ENCODE peak calls at places on chromosomes 16 and 17, in nine cellular contexts. U is ascending aorta, Q is GM23248, F is HCT116, V is fibroblast of lung, T is adipocyte, W is ovary, L is neural progenitor cell, B is neuronal stem cell. X is an unnamed sample.

GRCh38 chr17:10070690-10071089 is 127.7 kb downstream of the GAS7 start:
- DNase-seq in V (no peak), W (no peak), B (no peak), U (no peak), Q (no peak), L (no peak), F (no peak), T (no peak), X (no peak)

GRCh38 chr17:8103549-8103948 is 14.8 kb downstream of the ALOXE3 start:
- DNase-seq in L (no peak), B (no peak), W (no peak), Q (peak; percentile 52), V (no peak), T (no peak), U (no peak), F (no peak), X (no peak)

GRCh38 chr16:66741131-66741900 is 10.1 kb downstream of the DYNC1LI2 start:
- DNase-seq in F (peak; percentile 48), V (peak; percentile 93), T (peak; percentile 96), Q (peak; percentile 94), U (peak; percentile 75), B (no peak), L (no peak), W (peak; percentile 84), X (no peak)

GRCh38 chr16:67192781-67193260 is 866 bp downstream of the E2F4 start:
- DNase-seq in T (no peak), W (no peak), Q (no peak), V (no peak), F (no peak), U (no peak), B (no peak), L (no peak), X (no peak)

GRCh38 chr16:4261557-4262172 is 11.2 kb downstream of the TFAP4 start:
- DNase-seq in B (peak; percentile 51), Q (peak; percentile 30), V (peak; percentile 14), U (no peak), L (peak; percentile 89), F (peak; percentile 22), T (no peak), W (peak; percentile 70), X (peak; percentile 19)

GRCh38 chr17:30095507-30096244 is 20.9 kb upstream of the NSRP1 start:
- DNase-seq in U (no peak), B (peak; percentile 44), Q (peak; percentile 89), L (peak; percentile 64), F (peak; percentile 69), W (no peak), V (peak; percentile 80), T (peak; percentile 91), X (peak; percentile 46)

GRCh38 chr16:29790949-29791844 is 646 bp downstream of the KIF22 start:
- DNase-seq in L (peak; percentile 30), W (no peak), F (no peak), Q (peak; percentile 51), B (no peak), V (no peak), U (no peak), T (peak; percentile 37), X (peak; percentile 12)

GRCh38 chr16:74556375-74556922 is 50.5 kb downstream of the GLG1 start:
- DNase-seq in W (no peak), V (peak; percentile 67), F (peak; percentile 51), B (no peak), T (no peak), L (no peak), U (no peak), Q (peak; percentile 52), X (no peak)

GRCh38 chr17:50266384-50267073 is 7.7 kb upstream of the TMEM92 start:
- DNase-seq in V (peak; percentile 92), F (no peak), T (peak; percentile 92), U (no peak), L (no peak), W (peak; percentile 82), B (no peak), Q (peak; percentile 91), X (no peak)

GRCh38 chr16:85453-85782 is 7.4 kb downstream of the MPG start:
- DNase-seq in L (no peak), F (no peak), V (no peak), U (no peak), T (no peak), B (no peak), W (no peak), Q (no peak), X (no peak)

GRCh38 chr16:87099001-87099740 is 218.0 kb downstream of the C16orf95 start:
- DNase-seq in T (no peak), B (peak; percentile 76), U (no peak), Q (no peak), W (no peak), L (peak; percentile 89), F (no peak), V (no peak), X (peak; percentile 58)

GRCh38 chr17:36469733-36470132 is 16.7 kb upstream of the ZNHIT3 start:
- DNase-seq in B (no peak), Q (no peak), T (no peak), F (no peak), U (no peak), W (no peak), L (no peak), V (no peak), X (no peak)

GRCh38 chr17:78528541-78528940 is 48.7 kb downstream of the DNAH17 start:
- DNase-seq in B (no peak), T (no peak), F (no peak), Q (no peak), L (peak; percentile 46), U (no peak), W (no peak), V (no peak), X (no peak)

GRCh38 chr17:40329981-40330794 is 21.2 kb downstream of the RARA start:
- DNase-seq in B (no peak), F (no peak), W (no peak), U (no peak), Q (peak; percentile 45), T (no peak), V (no peak), L (no peak), X (no peak)

GRCh38 chr17:63629627-63630026 is 7.4 kb downstream of the MAP3K3 start:
- DNase-seq in L (no peak), Q (no peak), B (no peak), F (no peak), T (no peak), U (no peak), V (no peak), W (no peak), X (no peak)

GRCh38 chr16:35792516-35793285 is 2333.3 kb downstream of the TP53TG3F start:
- DNase-seq in U (no peak), L (no peak), Q (no peak), V (no peak), W (no peak), T (no peak), B (no peak), F (no peak), X (no peak)

GRCh38 chr16:35788381-35788780 is 2329.0 kb downstream of the TP53TG3F start:
- DNase-seq in U (no peak), W (no peak), F (no peak), Q (no peak), B (no peak), V (no peak), T (no peak), L (no peak), X (no peak)
- H3K9me3 ChIP-seq in U (no peaks in the 10 kb centered on the region), W (no peaks in the 10 kb centered on the region), F (no peaks in the 10 kb centered on the region), Q (no peaks in the 10 kb centered on the region), B (no peaks in the 10 kb centered on the region), V (no peaks in the 10 kb centered on the region), T (peaks cover 21% of the 10 kb centered on the region), L (peaks cover 45% of the 10 kb centered on the region), X (no peaks in the 10 kb centered on the region)

GRCh38 chr17:74085434-74085833 is 118.0 kb upstream of the RPL38 start:
- DNase-seq in L (no peak), Q (no peak), F (peak; percentile 37), T (no peak), U (no peak), V (no peak), B (no peak), W (no peak), X (no peak)
- H3K27me3 ChIP-seq in L (no peaks in the 10 kb centered on the region), Q (no peaks in the 10 kb centered on the region), F (peaks cover 31% of the 10 kb centered on the region), T (peaks cover 33% of the 10 kb centered on the region), U (no peaks in the 10 kb centered on the region), V (no peaks in the 10 kb centered on the region), B (no peaks in the 10 kb centered on the region), W (no peaks in the 10 kb centered on the region), X (no peaks in the 10 kb centered on the region)

GRCh38 chr16:35637683-35638082 is 2178.3 kb downstream of the TP53TG3F start:
- DNase-seq in B (no peak), T (no peak), V (no peak), U (no peak), L (no peak), Q (no peak), W (no peak), F (no peak), X (no peak)

GRCh38 chr16:35636831-35637230 is 2177.4 kb downstream of the TP53TG3F start:
- DNase-seq in B (no peak), T (no peak), L (no peak), U (no peak), Q (no peak), W (no peak), V (no peak), F (no peak), X (no peak)

GRCh38 chr16:35639233-35640205 is 2180.1 kb downstream of the TP53TG3F start:
- DNase-seq in L (no peak), F (no peak), B (no peak), U (no peak), V (no peak), T (no peak), W (no peak), Q (no peak), X (no peak)

GRCh38 chr16:35642322-35642835 is 2183.0 kb downstream of the TP53TG3F start:
- DNase-seq in L (no peak), V (no peak), F (no peak), W (no peak), T (no peak), B (no peak), U (no peak), Q (no peak), X (no peak)
- H3K9me3 ChIP-seq in L (peaks cover 20% of the 10 kb centered on the region), V (no peaks in the 10 kb centered on the region), F (no peaks in the 10 kb centered on the region), W (no peaks in the 10 kb centered on the region), T (no peaks in the 10 kb centered on the region), B (no peaks in the 10 kb centered on the region), U (no peaks in the 10 kb centered on the region), Q (no peaks in the 10 kb centered on the region), X (peaks cover 4% of the 10 kb centered on the region)

DNA sequence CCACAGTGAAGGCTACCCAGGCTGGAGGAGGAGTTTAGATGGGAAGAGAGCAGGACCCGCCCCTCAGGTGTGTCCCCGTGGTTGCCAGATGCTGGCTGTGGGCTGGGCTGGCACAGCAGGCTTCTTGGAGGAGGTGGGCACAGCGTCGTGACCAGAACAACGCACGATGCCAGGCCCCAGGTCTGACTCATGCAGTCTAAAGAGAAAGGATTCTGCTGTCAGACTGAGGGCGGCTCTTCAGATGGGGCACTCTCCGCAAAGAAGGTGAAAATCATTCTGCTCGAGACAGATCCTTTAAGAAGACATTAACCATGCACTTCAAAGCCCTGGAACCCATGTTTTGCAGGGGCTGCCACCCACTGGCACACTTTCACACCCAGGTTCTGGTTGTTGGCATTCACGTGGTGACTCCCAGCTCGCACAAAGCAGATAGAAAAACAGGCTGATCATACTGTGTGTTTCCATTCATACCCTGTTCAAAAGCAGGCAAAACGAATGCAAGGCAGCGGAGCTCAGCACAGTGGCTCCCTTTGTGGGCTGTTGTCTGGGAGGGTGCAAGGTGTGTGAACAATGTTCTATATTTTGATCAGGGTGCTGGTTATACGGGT is 19.0 kb downstream of the CACNG4 start:
- DNase-seq in L (no peak), V (no peak), T (no peak), Q (no peak), W (no peak), U (no peak), B (no peak), F (no peak), X (no peak)
- H3K27me3 ChIP-seq in L (no peaks in the 10 kb centered on the region), V (peaks cover 4% of the 10 kb centered on the region), T (peaks cover 59% of the 10 kb centered on the region), Q (peaks cover 61% of the 10 kb centered on the region), W (no peaks in the 10 kb centered on the region), U (no peaks in the 10 kb centered on the region), B (no peaks in the 10 kb centered on the region), F (peaks cover 24% of the 10 kb centered on the region), X (peaks cover 29% of the 10 kb centered on the region)

GRCh38 chr16:35795361-35796029 is 2336.1 kb downstream of the TP53TG3F start:
- DNase-seq in B (no peak), Q (no peak), V (no peak), U (no peak), L (no peak), W (no peak), T (no peak), F (no peak), X (no peak)
- H3K9me3 ChIP-seq in B (no peaks in the 10 kb centered on the region), Q (no peaks in the 10 kb centered on the region), V (no peaks in the 10 kb centered on the region), U (no peaks in the 10 kb centered on the region), L (peaks cover 26% of the 10 kb centered on the region), W (no peaks in the 10 kb centered on the region), T (no peaks in the 10 kb centered on the region), F (no peaks in the 10 kb centered on the region), X (no peaks in the 10 kb centered on the region)

X was measured in HAP-1.